ENCODE peak calls at places on chromosomes 2 and 18, in seven cellular contexts. One of them, this sample, is unnamed.

GRCh38 chr2:47076586-47077441 is 78.3 kb downstream of the STPG4 start:
- DNase-seq in HFF-Myc: peak
- DNase-seq in prostate gland: no peak
- DNase-seq in tibial nerve: no peak
- DNase-seq in cardiac muscle cell: peak
- DNase-seq in choroid plexus epithelial cell: peak
- DNase-seq in GM12878: no peak
- DNase-seq in this sample: no peak

GRCh38 chr2:168766600-168766999 is 35.8 kb upstream of the NOSTRIN start:
- DNase-seq in HFF-Myc: no peak
- DNase-seq in prostate gland: no peak
- DNase-seq in tibial nerve: no peak
- DNase-seq in cardiac muscle cell: no peak
- DNase-seq in choroid plexus epithelial cell: no peak
- DNase-seq in GM12878: no peak
- DNase-seq in this sample: no peak

GRCh38 chr2:64780041-64780440 is 126.3 kb upstream of the SERTAD2 start:
- DNase-seq in HFF-Myc: no peak
- DNase-seq in prostate gland: no peak
- DNase-seq in tibial nerve: no peak
- DNase-seq in cardiac muscle cell: no peak
- DNase-seq in choroid plexus epithelial cell: peak
- DNase-seq in GM12878: no peak
- DNase-seq in this sample: no peak

GRCh38 chr2:73013941-73014340 is 57.6 kb downstream of the SFXN5 start:
- DNase-seq in HFF-Myc: no peak
- DNase-seq in prostate gland: no peak
- DNase-seq in tibial nerve: no peak
- DNase-seq in cardiac muscle cell: peak
- DNase-seq in choroid plexus epithelial cell: peak
- DNase-seq in GM12878: no peak
- DNase-seq in this sample: no peak

GRCh38 chr2:159053186-159054031 is 85.0 kb downstream of the TANC1 start:
- DNase-seq in HFF-Myc: no peak
- DNase-seq in prostate gland: no peak
- DNase-seq in tibial nerve: no peak
- DNase-seq in cardiac muscle cell: peak
- DNase-seq in choroid plexus epithelial cell: peak
- DNase-seq in GM12878: no peak
- DNase-seq in this sample: no peak

GRCh38 chr2:17542471-17542870 is 2.0 kb downstream of the VSNL1 start:
- DNase-seq in HFF-Myc: no peak
- DNase-seq in prostate gland: no peak
- DNase-seq in tibial nerve: no peak
- DNase-seq in cardiac muscle cell: no peak
- DNase-seq in choroid plexus epithelial cell: no peak
- DNase-seq in GM12878: no peak
- DNase-seq in this sample: no peak

GRCh38 chr2:10466801-10467200 is 18.7 kb upstream of the ODC1 start:
- DNase-seq in HFF-Myc: no peak
- DNase-seq in prostate gland: no peak
- DNase-seq in tibial nerve: no peak
- DNase-seq in cardiac muscle cell: no peak
- DNase-seq in choroid plexus epithelial cell: no peak
- DNase-seq in GM12878: no peak
- DNase-seq in this sample: no peak

GRCh38 chr2:191538334-191538910 is 139.5 kb upstream of the NABP1 start:
- DNase-seq in HFF-Myc: no peak
- DNase-seq in prostate gland: no peak
- DNase-seq in tibial nerve: no peak
- DNase-seq in cardiac muscle cell: no peak
- DNase-seq in choroid plexus epithelial cell: no peak
- DNase-seq in GM12878: no peak
- DNase-seq in this sample: no peak

GRCh38 chr2:181153886-181154285 is 173.5 kb downstream of the UBE2E3 start:
- DNase-seq in HFF-Myc: no peak
- DNase-seq in prostate gland: no peak
- DNase-seq in tibial nerve: no peak
- DNase-seq in cardiac muscle cell: no peak
- DNase-seq in choroid plexus epithelial cell: no peak
- DNase-seq in GM12878: no peak
- DNase-seq in this sample: no peak

GRCh38 chr2:15726321-15727057 is 134.8 kb downstream of the DDX1 start:
- DNase-seq in HFF-Myc: no peak
- DNase-seq in prostate gland: no peak
- DNase-seq in tibial nerve: no peak
- DNase-seq in cardiac muscle cell: no peak
- DNase-seq in choroid plexus epithelial cell: no peak
- DNase-seq in GM12878: no peak
- DNase-seq in this sample: no peak

GRCh38 chr2:240502059-240502429 is 55.7 kb downstream of the ANKMY1 start:
- DNase-seq in HFF-Myc: no peak
- DNase-seq in prostate gland: no peak
- DNase-seq in tibial nerve: no peak
- DNase-seq in cardiac muscle cell: no peak
- DNase-seq in choroid plexus epithelial cell: no peak
- DNase-seq in GM12878: no peak
- DNase-seq in this sample: no peak

GRCh38 chr2:176516051-176516601 is 246.9 kb downstream of the MTX2 start:
- DNase-seq in HFF-Myc: no peak
- DNase-seq in prostate gland: no peak
- DNase-seq in tibial nerve: no peak
- DNase-seq in cardiac muscle cell: no peak
- DNase-seq in choroid plexus epithelial cell: no peak
- DNase-seq in GM12878: no peak
- DNase-seq in this sample: no peak

GRCh38 chr2:149221898-149222297 is 108.5 kb upstream of the LYPD6 start:
- DNase-seq in HFF-Myc: no peak
- DNase-seq in prostate gland: no peak
- DNase-seq in tibial nerve: no peak
- DNase-seq in cardiac muscle cell: no peak
- DNase-seq in choroid plexus epithelial cell: no peak
- DNase-seq in GM12878: no peak
- DNase-seq in this sample: no peak

GRCh38 chr18:27461957-27462356 is 276.8 kb upstream of the CHST9 start:
- DNase-seq in HFF-Myc: no peak
- DNase-seq in prostate gland: no peak
- DNase-seq in tibial nerve: no peak
- DNase-seq in cardiac muscle cell: no peak
- DNase-seq in choroid plexus epithelial cell: no peak
- DNase-seq in GM12878: no peak
- DNase-seq in this sample: no peak

GRCh38 chr2:197873293-197873701 is 68.9 kb downstream of the PLCL1 start:
- DNase-seq in HFF-Myc: peak
- DNase-seq in prostate gland: no peak
- DNase-seq in tibial nerve: no peak
- DNase-seq in cardiac muscle cell: peak
- DNase-seq in choroid plexus epithelial cell: peak
- DNase-seq in GM12878: no peak
- DNase-seq in this sample: no peak

GRCh38 chr18:49638209-49638785 is 76.4 kb downstream of the LIPG start:
- DNase-seq in HFF-Myc: no peak
- DNase-seq in prostate gland: no peak
- DNase-seq in tibial nerve: no peak
- DNase-seq in cardiac muscle cell: no peak
- DNase-seq in choroid plexus epithelial cell: no peak
- DNase-seq in GM12878: no peak
- DNase-seq in this sample: no peak

GRCh38 chr18:2139676-2140075 is 431.6 kb downstream of the METTL4 start:
- DNase-seq in HFF-Myc: no peak
- DNase-seq in prostate gland: no peak
- DNase-seq in tibial nerve: no peak
- DNase-seq in cardiac muscle cell: peak
- DNase-seq in choroid plexus epithelial cell: peak
- DNase-seq in GM12878: no peak
- DNase-seq in this sample: no peak

GRCh38 chr2:23423062-23423872 is 38.3 kb downstream of the KLHL29 start:
- DNase-seq in HFF-Myc: no peak
- DNase-seq in prostate gland: no peak
- DNase-seq in tibial nerve: no peak
- DNase-seq in cardiac muscle cell: no peak
- DNase-seq in choroid plexus epithelial cell: no peak
- DNase-seq in GM12878: no peak
- DNase-seq in this sample: no peak

GRCh38 chr18:23225518-23225917 is 90.2 kb downstream of the CABLES1 start:
- DNase-seq in HFF-Myc: peak
- DNase-seq in prostate gland: no peak
- DNase-seq in tibial nerve: no peak
- DNase-seq in cardiac muscle cell: peak
- DNase-seq in choroid plexus epithelial cell: peak
- DNase-seq in GM12878: no peak
- DNase-seq in this sample: no peak

GRCh38 chr2:66596229-66596628 is 161.3 kb downstream of the MEIS1 start:
- DNase-seq in HFF-Myc: no peak
- DNase-seq in prostate gland: no peak
- DNase-seq in tibial nerve: no peak
- DNase-seq in cardiac muscle cell: no peak
- DNase-seq in choroid plexus epithelial cell: peak
- DNase-seq in GM12878: no peak
- DNase-seq in this sample: no peak

GRCh38 chr2:127864877-127865276 is 6.9 kb upstream of the POLR2D start:
- DNase-seq in HFF-Myc: no peak
- DNase-seq in prostate gland: no peak
- DNase-seq in tibial nerve: no peak
- DNase-seq in cardiac muscle cell: no peak
- DNase-seq in choroid plexus epithelial cell: peak
- DNase-seq in GM12878: no peak
- DNase-seq in this sample: no peak

GRCh38 chr2:42074661-42075060 is 26.8 kb downstream of the PKDCC start:
- DNase-seq in HFF-Myc: no peak
- DNase-seq in prostate gland: no peak
- DNase-seq in tibial nerve: no peak
- DNase-seq in cardiac muscle cell: no peak
- DNase-seq in choroid plexus epithelial cell: no peak
- DNase-seq in GM12878: no peak
- DNase-seq in this sample: no peak

GRCh38 chr2:42073739-42074138 is 25.9 kb downstream of the PKDCC start:
- DNase-seq in HFF-Myc: no peak
- DNase-seq in prostate gland: no peak
- DNase-seq in tibial nerve: no peak
- DNase-seq in cardiac muscle cell: no peak
- DNase-seq in choroid plexus epithelial cell: no peak
- DNase-seq in GM12878: no peak
- DNase-seq in this sample: no peak

GRCh38 chr2:42079737-42080287 is 32.0 kb downstream of the PKDCC start:
- DNase-seq in HFF-Myc: no peak
- DNase-seq in prostate gland: no peak
- DNase-seq in tibial nerve: no peak
- DNase-seq in cardiac muscle cell: no peak
- DNase-seq in choroid plexus epithelial cell: no peak
- DNase-seq in GM12878: no peak
- DNase-seq in this sample: no peak

GRCh38 chr2:42076357-42076921 is 28.6 kb downstream of the PKDCC start:
- DNase-seq in HFF-Myc: no peak
- DNase-seq in prostate gland: no peak
- DNase-seq in tibial nerve: no peak
- DNase-seq in cardiac muscle cell: no peak
- DNase-seq in choroid plexus epithelial cell: no peak
- DNase-seq in GM12878: no peak
- DNase-seq in this sample: no peak

GRCh38 chr2:42077343-42077742 is 29.5 kb downstream of the PKDCC start:
- DNase-seq in HFF-Myc: no peak
- DNase-seq in prostate gland: no peak
- DNase-seq in tibial nerve: no peak
- DNase-seq in cardiac muscle cell: no peak
- DNase-seq in choroid plexus epithelial cell: no peak
- DNase-seq in GM12878: no peak
- DNase-seq in this sample: no peak
- TF ChIP-seq CTCF in HFF-Myc: no peak
- TF ChIP-seq CTCF in prostate gland: no peak
- TF ChIP-seq CTCF in tibial nerve: no peak
- TF ChIP-seq CTCF in cardiac muscle cell: peak
- TF ChIP-seq CTCF in choroid plexus epithelial cell: peak
- TF ChIP-seq CTCF in GM12878: peak
- TF ChIP-seq CTCF in this sample: no peak

GRCh38 chr2:165466386-165466785 is 3.1 kb upstream of the CSRNP3 start:
- DNase-seq in HFF-Myc: no peak
- DNase-seq in prostate gland: no peak
- DNase-seq in tibial nerve: no peak
- DNase-seq in cardiac muscle cell: no peak
- DNase-seq in choroid plexus epithelial cell: no peak
- DNase-seq in GM12878: no peak
- DNase-seq in this sample: no peak

GRCh38 chr2:165471349-165471975 is 2.0 kb downstream of the CSRNP3 start:
- DNase-seq in HFF-Myc: no peak
- DNase-seq in prostate gland: no peak
- DNase-seq in tibial nerve: no peak
- DNase-seq in cardiac muscle cell: peak
- DNase-seq in choroid plexus epithelial cell: peak
- DNase-seq in GM12878: no peak
- DNase-seq in this sample: no peak

GRCh38 chr2:165467921-165468320 is 1.6 kb upstream of the CSRNP3 start:
- DNase-seq in HFF-Myc: no peak
- DNase-seq in prostate gland: no peak
- DNase-seq in tibial nerve: no peak
- DNase-seq in cardiac muscle cell: no peak
- DNase-seq in choroid plexus epithelial cell: no peak
- DNase-seq in GM12878: no peak
- DNase-seq in this sample: no peak

GRCh38 chr2:165469417-165469816 is at the start of gene CSRNP3:
- DNase-seq in HFF-Myc: peak
- DNase-seq in prostate gland: peak
- DNase-seq in tibial nerve: peak
- DNase-seq in cardiac muscle cell: peak
- DNase-seq in choroid plexus epithelial cell: peak
- DNase-seq in GM12878: no peak
- DNase-seq in this sample: no peak

GRCh38 chr2:165470351-165470750 is 853 bp downstream of the CSRNP3 start:
- DNase-seq in HFF-Myc: no peak
- DNase-seq in prostate gland: no peak
- DNase-seq in tibial nerve: no peak
- DNase-seq in cardiac muscle cell: no peak
- DNase-seq in choroid plexus epithelial cell: no peak
- DNase-seq in GM12878: no peak
- DNase-seq in this sample: no peak
- H3K4me3 ChIP-seq in HFF-Myc: peak
- H3K4me3 ChIP-seq in prostate gland: peak
- H3K4me3 ChIP-seq in tibial nerve: peak
- H3K4me3 ChIP-seq in cardiac muscle cell: peak
- H3K4me3 ChIP-seq in choroid plexus epithelial cell: peak
- H3K4me3 ChIP-seq in GM12878: no peak
- H3K4me3 ChIP-seq in this sample: no peak

DNA sequence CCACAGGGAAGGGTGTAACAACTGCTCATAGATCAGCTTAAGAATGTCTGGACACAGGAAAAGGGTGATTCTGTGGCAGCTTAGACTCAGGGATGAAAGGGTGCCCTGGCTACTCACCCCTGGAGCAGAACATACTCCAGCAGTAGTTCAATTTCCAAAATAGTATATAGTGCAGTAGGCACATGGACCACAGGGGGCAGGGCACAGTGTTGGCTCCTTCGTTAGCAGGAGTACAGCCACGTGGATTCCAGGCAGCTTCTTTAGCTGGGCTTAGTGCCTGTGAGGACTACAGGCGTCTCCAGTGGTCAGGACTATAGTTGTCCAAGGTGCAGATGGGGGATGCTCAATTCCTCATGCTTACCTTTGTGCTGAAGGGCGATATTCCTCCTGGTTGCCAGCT is 277.5 kb upstream of the DDX18 start:
- DNase-seq in HFF-Myc: no peak
- DNase-seq in prostate gland: no peak
- DNase-seq in tibial nerve: no peak
- DNase-seq in cardiac muscle cell: no peak
- DNase-seq in choroid plexus epithelial cell: no peak
- DNase-seq in GM12878: no peak
- DNase-seq in this sample: no peak
- TF ChIP-seq CTCF in HFF-Myc: no peak
- TF ChIP-seq CTCF in prostate gland: no peak
- TF ChIP-seq CTCF in tibial nerve: no peak
- TF ChIP-seq CTCF in cardiac muscle cell: no peak
- TF ChIP-seq CTCF in choroid plexus epithelial cell: no peak
- TF ChIP-seq CTCF in GM12878: no peak
- TF ChIP-seq CTCF in this sample: no peak

GRCh38 chr2:200252661-200253067 is 53.8 kb upstream of the SPATS2L start:
- DNase-seq in HFF-Myc: no peak
- DNase-seq in prostate gland: no peak
- DNase-seq in tibial nerve: no peak
- DNase-seq in cardiac muscle cell: peak
- DNase-seq in choroid plexus epithelial cell: peak
- DNase-seq in GM12878: no peak
- DNase-seq in this sample: no peak
- H3K4me3 ChIP-seq in HFF-Myc: no peak
- H3K4me3 ChIP-seq in prostate gland: no peak
- H3K4me3 ChIP-seq in tibial nerve: no peak
- H3K4me3 ChIP-seq in cardiac muscle cell: no peak
- H3K4me3 ChIP-seq in choroid plexus epithelial cell: no peak
- H3K4me3 ChIP-seq in GM12878: no peak
- H3K4me3 ChIP-seq in this sample: no peak

This sample was measured in GM06990.